ENCODE peak calls at places on chromosomes 13 and 19, in nine cellular contexts. One of them, this sample, is unnamed.

GRCh38 chr19:4597975-4598671 is 38.6 kb upstream of the SEMA6B start:
- DNase-seq in heart right ventricle: no peak
- DNase-seq in H7: peak
- DNase-seq in K562: peak
- DNase-seq in astrocyte: no peak
- DNase-seq in tibial artery: no peak
- DNase-seq in aorta: no peak
- DNase-seq in PC-3: peak
- DNase-seq in cardiac muscle cell: peak
- DNase-seq in this sample: no peak

GRCh38 chr13:91058066-91058465 is 289.4 kb upstream of the MIR17HG start:
- DNase-seq in aorta: no peak
- DNase-seq in astrocyte: peak
- DNase-seq in tibial artery: no peak
- DNase-seq in heart right ventricle: no peak
- DNase-seq in cardiac muscle cell: peak
- DNase-seq in H7: no peak
- DNase-seq in K562: no peak
- DNase-seq in PC-3: peak
- DNase-seq in this sample: no peak

GRCh38 chr13:87331178-87331577 is 340.0 kb upstream of the SLITRK5 start:
- DNase-seq in tibial artery: no peak
- DNase-seq in astrocyte: peak
- DNase-seq in heart right ventricle: peak
- DNase-seq in PC-3: no peak
- DNase-seq in K562: no peak
- DNase-seq in cardiac muscle cell: no peak
- DNase-seq in aorta: no peak
- DNase-seq in H7: no peak
- DNase-seq in this sample: peak

GRCh38 chr13:40664100-40665060 is 2.1 kb downstream of the FOXO1 start:
- DNase-seq in aorta: peak
- DNase-seq in heart right ventricle: peak
- DNase-seq in PC-3: peak
- DNase-seq in cardiac muscle cell: peak
- DNase-seq in astrocyte: peak
- DNase-seq in tibial artery: peak
- DNase-seq in K562: peak
- DNase-seq in H7: peak
- DNase-seq in this sample: no peak

GRCh38 chr13:99421271-99421670 is 80.0 kb upstream of the TM9SF2 start:
- DNase-seq in tibial artery: no peak
- DNase-seq in heart right ventricle: no peak
- DNase-seq in PC-3: no peak
- DNase-seq in K562: no peak
- DNase-seq in aorta: no peak
- DNase-seq in cardiac muscle cell: no peak
- DNase-seq in H7: no peak
- DNase-seq in astrocyte: no peak
- DNase-seq in this sample: no peak

GRCh38 chr13:111117961-111118360 is 2.9 kb downstream of the ARHGEF7 start:
- DNase-seq in astrocyte: no peak
- DNase-seq in aorta: no peak
- DNase-seq in PC-3: no peak
- DNase-seq in tibial artery: peak
- DNase-seq in K562: no peak
- DNase-seq in H7: peak
- DNase-seq in heart right ventricle: no peak
- DNase-seq in cardiac muscle cell: no peak
- DNase-seq in this sample: no peak

GRCh38 chr19:4234142-4234861 is 5.0 kb downstream of the EBI3 start:
- DNase-seq in heart right ventricle: no peak
- DNase-seq in H7: peak
- DNase-seq in tibial artery: no peak
- DNase-seq in cardiac muscle cell: no peak
- DNase-seq in astrocyte: no peak
- DNase-seq in K562: no peak
- DNase-seq in PC-3: no peak
- DNase-seq in aorta: no peak
- DNase-seq in this sample: no peak

GRCh38 chr19:10852941-10853340 is 4.7 kb downstream of the C19orf38 start:
- DNase-seq in H7: no peak
- DNase-seq in tibial artery: no peak
- DNase-seq in astrocyte: no peak
- DNase-seq in heart right ventricle: no peak
- DNase-seq in cardiac muscle cell: no peak
- DNase-seq in PC-3: no peak
- DNase-seq in K562: no peak
- DNase-seq in aorta: no peak
- DNase-seq in this sample: no peak

GRCh38 chr13:94481966-94482365 is 2.5 kb upstream of the DCT start:
- DNase-seq in PC-3: peak
- DNase-seq in tibial artery: no peak
- DNase-seq in H7: no peak
- DNase-seq in cardiac muscle cell: no peak
- DNase-seq in K562: no peak
- DNase-seq in heart right ventricle: no peak
- DNase-seq in astrocyte: peak
- DNase-seq in aorta: no peak
- DNase-seq in this sample: peak

GRCh38 chr19:4911786-4912672 is 2.7 kb downstream of the UHRF1 start:
- DNase-seq in PC-3: peak
- DNase-seq in K562: peak
- DNase-seq in heart right ventricle: peak
- DNase-seq in H7: peak
- DNase-seq in cardiac muscle cell: peak
- DNase-seq in tibial artery: peak
- DNase-seq in astrocyte: peak
- DNase-seq in aorta: peak
- DNase-seq in this sample: peak

GRCh38 chr13:109592776-109593175 is 193.6 kb downstream of the IRS2 start:
- DNase-seq in PC-3: no peak
- DNase-seq in heart right ventricle: no peak
- DNase-seq in aorta: no peak
- DNase-seq in K562: no peak
- DNase-seq in tibial artery: no peak
- DNase-seq in H7: no peak
- DNase-seq in astrocyte: no peak
- DNase-seq in cardiac muscle cell: no peak
- DNase-seq in this sample: no peak

GRCh38 chr13:98959775-98960325 is 18.0 kb downstream of the DOCK9 start:
- DNase-seq in H7: no peak
- DNase-seq in cardiac muscle cell: no peak
- DNase-seq in heart right ventricle: no peak
- DNase-seq in tibial artery: no peak
- DNase-seq in K562: no peak
- DNase-seq in astrocyte: no peak
- DNase-seq in PC-3: no peak
- DNase-seq in aorta: no peak
- DNase-seq in this sample: no peak

GRCh38 chr19:45815501-45816216 is 551 bp upstream of the RSPH6A start:
- DNase-seq in cardiac muscle cell: peak
- DNase-seq in heart right ventricle: peak
- DNase-seq in aorta: no peak
- DNase-seq in K562: no peak
- DNase-seq in tibial artery: no peak
- DNase-seq in H7: peak
- DNase-seq in PC-3: no peak
- DNase-seq in astrocyte: no peak
- DNase-seq in this sample: no peak

GRCh38 chr19:33225458-33225925 is at the start of gene SLC7A10:
- DNase-seq in aorta: no peak
- DNase-seq in heart right ventricle: no peak
- DNase-seq in K562: no peak
- DNase-seq in cardiac muscle cell: no peak
- DNase-seq in astrocyte: no peak
- DNase-seq in H7: peak
- DNase-seq in PC-3: no peak
- DNase-seq in tibial artery: no peak
- DNase-seq in this sample: no peak

GRCh38 chr19:33227242-33227650 is 1.6 kb upstream of the SLC7A10 start:
- DNase-seq in H7: peak
- DNase-seq in tibial artery: no peak
- DNase-seq in aorta: no peak
- DNase-seq in PC-3: no peak
- DNase-seq in heart right ventricle: no peak
- DNase-seq in K562: no peak
- DNase-seq in cardiac muscle cell: no peak
- DNase-seq in astrocyte: peak
- DNase-seq in this sample: no peak

GRCh38 chr19:33227870-33228599 is 2.4 kb upstream of the SLC7A10 start:
- DNase-seq in H7: no peak
- DNase-seq in cardiac muscle cell: no peak
- DNase-seq in PC-3: no peak
- DNase-seq in aorta: no peak
- DNase-seq in astrocyte: no peak
- DNase-seq in tibial artery: no peak
- DNase-seq in K562: no peak
- DNase-seq in heart right ventricle: no peak
- DNase-seq in this sample: no peak

GRCh38 chr19:33224694-33225457 is 774 bp downstream of the SLC7A10 start:
- DNase-seq in tibial artery: no peak
- DNase-seq in aorta: no peak
- DNase-seq in astrocyte: no peak
- DNase-seq in cardiac muscle cell: no peak
- DNase-seq in PC-3: no peak
- DNase-seq in H7: no peak
- DNase-seq in heart right ventricle: no peak
- DNase-seq in K562: no peak
- DNase-seq in this sample: no peak

DNA sequence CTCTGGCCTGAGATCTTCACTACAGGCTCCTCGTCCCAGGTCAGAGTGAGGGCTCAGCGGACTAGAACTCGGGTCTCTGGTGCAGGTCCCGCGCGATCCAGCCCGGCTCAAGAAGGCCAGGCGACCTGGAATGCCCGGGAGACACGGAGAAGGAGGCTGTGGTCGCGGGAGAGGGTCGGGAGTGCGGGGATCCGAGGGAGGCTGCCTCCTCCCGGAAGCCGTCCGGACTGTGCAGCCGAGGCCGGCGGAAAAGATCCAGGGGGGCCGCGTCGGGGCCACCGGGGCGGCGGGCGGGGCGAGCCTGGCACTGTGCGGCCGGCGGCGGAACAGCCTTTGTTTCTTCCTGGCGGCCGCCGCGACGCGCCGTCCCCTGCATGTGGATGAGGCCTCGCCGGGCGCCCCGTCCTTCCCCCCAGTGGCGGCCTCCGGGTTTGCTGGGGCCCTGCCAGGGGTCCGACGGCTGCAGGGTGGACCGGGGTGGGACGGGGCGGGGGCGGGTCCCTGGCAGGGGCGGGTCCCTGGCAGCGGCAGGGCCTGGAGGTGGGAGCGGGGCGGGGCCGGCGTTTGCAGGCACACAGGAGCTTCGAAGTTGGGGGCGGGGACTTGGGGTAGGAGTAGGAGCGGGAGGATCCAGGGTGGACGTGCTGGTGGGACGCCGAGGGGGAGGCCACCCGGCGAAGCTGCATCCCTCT is 1.0 kb upstream of the SLC7A10 start:
- DNase-seq in H7: peak
- DNase-seq in tibial artery: no peak
- DNase-seq in PC-3: no peak
- DNase-seq in K562: no peak
- DNase-seq in cardiac muscle cell: no peak
- DNase-seq in astrocyte: no peak
- DNase-seq in aorta: no peak
- DNase-seq in heart right ventricle: no peak
- DNase-seq in this sample: no peak
- H3K4me3 ChIP-seq in H7: peak
- H3K4me3 ChIP-seq in tibial artery: no peak
- H3K4me3 ChIP-seq in PC-3: no peak
- H3K4me3 ChIP-seq in K562: no peak
- H3K4me3 ChIP-seq in cardiac muscle cell: no peak
- H3K4me3 ChIP-seq in astrocyte: no peak
- H3K4me3 ChIP-seq in aorta: no peak
- H3K4me3 ChIP-seq in heart right ventricle: no peak
- H3K4me3 ChIP-seq in this sample: no peak

GRCh38 chr19:1744822-1745563 is 8.3 kb upstream of the ONECUT3 start:
- DNase-seq in K562: peak
- DNase-seq in PC-3: no peak
- DNase-seq in aorta: no peak
- DNase-seq in tibial artery: no peak
- DNase-seq in cardiac muscle cell: no peak
- DNase-seq in H7: peak
- DNase-seq in astrocyte: no peak
- DNase-seq in heart right ventricle: no peak
- DNase-seq in this sample: no peak
- H3K4me3 ChIP-seq in K562: no peak
- H3K4me3 ChIP-seq in PC-3: peak
- H3K4me3 ChIP-seq in aorta: no peak
- H3K4me3 ChIP-seq in tibial artery: no peak
- H3K4me3 ChIP-seq in cardiac muscle cell: no peak
- H3K4me3 ChIP-seq in H7: peak
- H3K4me3 ChIP-seq in astrocyte: no peak
- H3K4me3 ChIP-seq in heart right ventricle: no peak
- H3K4me3 ChIP-seq in this sample: no peak

GRCh38 chr19:35959968-35960320 is 23.8 kb downstream of the LRFN3 start:
- DNase-seq in K562: no peak
- DNase-seq in tibial artery: no peak
- DNase-seq in cardiac muscle cell: no peak
- DNase-seq in PC-3: no peak
- DNase-seq in H7: peak
- DNase-seq in aorta: no peak
- DNase-seq in heart right ventricle: no peak
- DNase-seq in astrocyte: no peak
- DNase-seq in this sample: no peak
- H3K4me3 ChIP-seq in K562: no peak
- H3K4me3 ChIP-seq in tibial artery: no peak
- H3K4me3 ChIP-seq in cardiac muscle cell: no peak
- H3K4me3 ChIP-seq in PC-3: no peak
- H3K4me3 ChIP-seq in H7: no peak
- H3K4me3 ChIP-seq in aorta: no peak
- H3K4me3 ChIP-seq in heart right ventricle: no peak
- H3K4me3 ChIP-seq in astrocyte: no peak
- H3K4me3 ChIP-seq in this sample: no peak

GRCh38 chr19:14088634-14089411 is 1.7 kb downstream of the SAMD1 start:
- DNase-seq in PC-3: no peak
- DNase-seq in aorta: no peak
- DNase-seq in tibial artery: no peak
- DNase-seq in K562: no peak
- DNase-seq in H7: peak
- DNase-seq in heart right ventricle: no peak
- DNase-seq in cardiac muscle cell: no peak
- DNase-seq in astrocyte: no peak
- DNase-seq in this sample: no peak
- H3K4me3 ChIP-seq in PC-3: peak
- H3K4me3 ChIP-seq in aorta: no peak
- H3K4me3 ChIP-seq in tibial artery: peak
- H3K4me3 ChIP-seq in K562: peak
- H3K4me3 ChIP-seq in H7: peak
- H3K4me3 ChIP-seq in heart right ventricle: no peak
- H3K4me3 ChIP-seq in cardiac muscle cell: peak
- H3K4me3 ChIP-seq in astrocyte: peak
- H3K4me3 ChIP-seq in this sample: peak

This sample was measured in skeletal muscle cell.